ENCODE peak calls at places on chromosomes 12 and 14, in six cellular contexts. I, N, F, B, X and J are unnamed samples.

GRCh38 chr12:3670083-3670620 is 82.8 kb downstream of the CRACR2A start:
- DNase-seq in F (no peak), N (no peak), X (peak), I (no peak), B (peak), J (no peak)

GRCh38 chr12:53055471-53056266 is 5.8 kb downstream of the TNS2 start:
- DNase-seq in I (no peak), F (no peak), X (no peak), N (no peak), B (no peak), J (peak)

GRCh38 chr12:81668475-81668874 is 90.7 kb downstream of the PPFIA2 start:
- DNase-seq in B (peak), F (no peak), N (peak), X (peak), I (peak), J (no peak)

GRCh38 chr14:81423504-81423903 is 23.4 kb upstream of the STON2 start:
- DNase-seq in N (no peak), F (no peak), X (no peak), B (no peak), I (no peak), J (no peak)

GRCh38 chr12:105835505-105835904 is 303.2 kb downstream of the NUAK1 start:
- DNase-seq in F (no peak), N (no peak), B (no peak), I (no peak), X (no peak), J (no peak)

GRCh38 chr14:67999693-68000384 is 180.3 kb downstream of the RAD51B start:
- DNase-seq in I (peak), X (peak), F (no peak), N (peak), B (peak), J (no peak)

GRCh38 chr12:118017926-118018325 is 1.4 kb downstream of the RFC5 start:
- DNase-seq in B (peak), I (no peak), N (no peak), F (no peak), X (no peak), J (no peak)

GRCh38 chr14:103390605-103391004 is 5.4 kb downstream of the MARK3 start:
- DNase-seq in F (no peak), B (no peak), X (no peak), N (no peak), I (no peak), J (no peak)

GRCh38 chr14:68817513-68818212 is 24.8 kb upstream of the ZFP36L1 start:
- DNase-seq in B (no peak), N (no peak), I (no peak), X (no peak), F (no peak), J (peak)

GRCh38 chr12:71045781-71046180 is 112.0 kb downstream of the TSPAN8 start:
- DNase-seq in F (no peak), N (peak), X (no peak), B (peak), I (peak), J (no peak)

GRCh38 chr14:80077262-80077661 is 134.0 kb downstream of the DIO2 start:
- DNase-seq in I (peak), N (no peak), B (no peak), X (peak), F (no peak), J (no peak)

GRCh38 chr12:55637467-55637866 is 775 bp downstream of the OR10P1 start:
- DNase-seq in B (no peak), I (no peak), F (no peak), N (no peak), X (no peak), J (no peak)

GRCh38 chr12:122093098-122093883 is 14.7 kb downstream of the MLXIP start:
- DNase-seq in X (no peak), N (no peak), F (no peak), B (no peak), I (no peak), J (no peak)

GRCh38 chr14:21521526-21521925 is 4.6 kb downstream of the SALL2 start:
- DNase-seq in X (peak), B (no peak), F (no peak), I (peak), N (peak), J (no peak)

GRCh38 chr14:71155743-71156142 is 248.5 kb downstream of the PCNX1 start:
- DNase-seq in N (no peak), I (peak), X (no peak), B (no peak), F (no peak), J (no peak)

GRCh38 chr12:122201381-122201780 is 2.1 kb upstream of the B3GNT4 start:
- DNase-seq in I (no peak), X (no peak), N (no peak), B (no peak), F (no peak), J (no peak)

GRCh38 chr12:120842595-120842994 is 61.6 kb downstream of the SPPL3 start:
- DNase-seq in F (no peak), B (no peak), X (peak), I (no peak), N (no peak), J (no peak)

DNA sequence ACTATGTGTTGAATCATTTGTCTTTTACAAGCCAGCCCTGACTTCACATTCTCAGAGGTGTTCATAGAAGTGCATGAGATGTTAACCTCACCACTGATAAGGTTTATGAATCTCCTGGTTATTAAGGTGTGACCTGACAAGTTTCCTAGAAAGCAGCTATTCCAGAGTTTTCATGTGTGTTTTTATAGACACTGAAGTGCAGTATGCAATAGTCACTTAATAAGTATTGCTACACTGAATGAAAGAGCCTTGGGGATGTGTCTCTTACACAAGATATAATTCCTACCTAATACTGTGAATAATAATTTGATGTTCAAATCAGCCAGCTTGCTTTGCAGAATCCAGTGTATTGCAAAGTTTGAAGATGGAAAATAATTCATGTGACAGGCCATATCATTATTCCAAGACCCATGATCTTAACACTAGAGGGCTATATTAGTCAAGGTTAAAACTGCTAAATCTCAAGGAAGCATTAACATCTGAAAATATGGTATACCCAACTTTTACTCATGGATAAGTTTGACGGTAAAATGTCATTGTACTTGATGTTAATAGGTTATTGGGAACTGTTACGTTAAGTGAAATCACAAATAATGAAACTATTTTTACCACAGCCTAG is 13.0 kb downstream of the SLC25A3 start:
- DNase-seq in N (peak), I (no peak), X (no peak), F (no peak), B (peak), J (no peak)
- H3K4me3 ChIP-seq in N (no peak), I (no peak), X (no peak), F (no peak), B (no peak), J (no peak)

GRCh38 chr14:95471526-95472304 is 44.7 kb downstream of the SYNE3 start:
- DNase-seq in F (no peak), B (no peak), N (no peak), I (peak), X (no peak), J (no peak)

GRCh38 chr14:95474941-95475340 is 41.5 kb downstream of the SYNE3 start:
- DNase-seq in N (no peak), I (no peak), F (no peak), B (no peak), X (no peak), J (no peak)

GRCh38 chr14:95474486-95474885 is 42.0 kb downstream of the SYNE3 start:
- DNase-seq in F (no peak), X (no peak), N (no peak), B (no peak), I (no peak), J (no peak)

GRCh38 chr14:95470942-95471499 is 45.4 kb downstream of the SYNE3 start:
- DNase-seq in F (no peak), B (no peak), I (no peak), N (no peak), X (no peak), J (no peak)

GRCh38 chr14:95472819-95473251 is 43.6 kb downstream of the SYNE3 start:
- DNase-seq in N (no peak), X (no peak), F (no peak), I (peak), B (no peak), J (no peak)
- H3K4me3 ChIP-seq in N (no peak), X (no peak), F (no peak), I (no peak), B (no peak), J (no peak)

GRCh38 chr14:100058777-100059432 is 6.3 kb upstream of the EVL start:
- DNase-seq in X (no peak), B (no peak), N (no peak), F (no peak), I (no peak), J (no peak)

GRCh38 chr14:100060766-100061165 is 4.5 kb upstream of the EVL start:
- DNase-seq in F (no peak), B (no peak), N (no peak), I (no peak), X (no peak), J (no peak)

GRCh38 chr14:100056431-100056830 is 8.8 kb upstream of the EVL start:
- DNase-seq in N (no peak), F (no peak), X (no peak), I (no peak), B (no peak), J (no peak)

GRCh38 chr14:100056964-100057817 is 8.0 kb upstream of the EVL start:
- DNase-seq in B (peak), N (peak), X (peak), F (peak), I (peak), J (peak)

DNA sequence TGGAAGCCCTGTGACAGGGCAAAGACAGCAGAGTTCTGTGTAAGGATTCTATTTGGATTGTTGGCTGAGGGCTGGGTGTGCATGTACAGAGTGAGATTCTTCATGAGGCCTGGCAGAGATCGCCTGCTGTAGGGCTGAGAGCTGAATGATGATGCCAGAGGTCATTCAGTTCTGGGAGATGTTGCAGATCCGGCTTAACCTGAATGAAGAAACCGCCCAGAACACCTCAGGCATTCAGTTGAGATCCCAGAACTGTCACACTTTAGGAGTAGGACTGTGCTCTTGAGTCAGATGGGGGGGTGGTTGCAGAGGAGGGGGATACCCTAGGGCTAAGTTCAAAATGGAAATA is 5.8 kb upstream of the EVL start:
- DNase-seq in F (no peak), X (no peak), I (no peak), B (peak), N (no peak), J (no peak)
- H3K4me3 ChIP-seq in F (no peak), X (no peak), I (no peak), B (no peak), N (no peak), J (no peak)

DNA sequence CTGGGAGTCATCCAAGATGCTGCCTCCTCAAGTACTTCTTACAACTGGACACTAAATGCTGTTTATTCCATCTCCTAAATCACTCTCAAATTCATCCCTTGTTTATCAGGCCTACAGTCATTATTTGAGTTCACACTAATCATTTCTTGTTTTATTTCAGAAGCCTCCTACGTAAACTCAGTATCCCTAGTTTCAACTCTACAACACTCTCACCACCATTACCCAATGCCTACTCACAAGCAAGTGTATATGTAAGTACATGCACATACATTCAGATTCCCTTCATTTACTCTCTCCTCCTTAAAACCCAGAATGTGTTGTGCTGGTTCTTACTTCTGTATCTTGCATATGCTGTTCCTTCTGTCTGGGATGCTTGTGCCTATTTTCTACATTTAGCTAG is 43.0 kb downstream of the DDHD1 start:
- DNase-seq in B (no peak), N (no peak), F (no peak), I (no peak), X (no peak), J (no peak)
- H3K4me3 ChIP-seq in B (no peak), N (no peak), F (no peak), I (no peak), X (no peak), J (no peak)

GRCh38 chr12:88577537-88577936 is 2.7 kb downstream of the KITLG start:
- DNase-seq in X (no peak), F (no peak), B (peak), N (no peak), I (peak), J (no peak)

GRCh38 chr12:88579572-88579940 is 715 bp downstream of the KITLG start:
- DNase-seq in F (no peak), N (no peak), I (no peak), B (peak), X (no peak), J (peak)

GRCh38 chr12:88579941-88580871 is at the start of gene KITLG:
- DNase-seq in F (peak), I (peak), N (peak), X (peak), B (peak), J (peak)

GRCh38 chr12:88578821-88579518 is 1.3 kb downstream of the KITLG start:
- DNase-seq in N (no peak), I (no peak), X (no peak), B (peak), F (peak), J (peak)

DNA sequence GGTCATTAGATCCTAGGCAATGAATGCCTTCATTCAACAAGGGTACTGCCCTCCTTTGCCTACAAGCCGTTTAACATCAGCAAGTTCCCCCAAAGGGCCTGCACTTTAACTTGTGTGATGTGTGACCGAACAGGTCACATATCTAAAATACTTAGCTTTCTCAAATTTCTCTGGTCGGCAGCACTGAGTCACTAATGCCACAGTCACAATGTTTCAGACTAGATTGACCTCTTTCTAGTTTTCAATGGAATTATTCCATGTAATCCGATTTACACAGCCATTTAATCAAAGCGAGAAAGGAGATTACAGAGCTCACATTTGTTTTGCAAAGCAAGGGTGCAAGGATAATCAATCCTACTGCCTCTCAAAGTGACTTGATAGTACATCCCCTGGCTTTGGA is 2.0 kb downstream of the KITLG start:
- DNase-seq in B (no peak), N (no peak), X (no peak), I (no peak), F (no peak), J (no peak)
- H3K4me3 ChIP-seq in B (peak), N (peak), X (peak), I (peak), F (peak), J (peak)

GRCh38 chr12:130651188-130651587 is 64.9 kb downstream of the RIMBP2 start:
- DNase-seq in B (no peak), X (no peak), N (no peak), F (no peak), I (no peak), J (peak)

GRCh38 chr12:130649646-130650045 is 66.5 kb downstream of the RIMBP2 start:
- DNase-seq in F (no peak), N (no peak), B (no peak), X (no peak), I (no peak), J (no peak)

GRCh38 chr12:130650131-130650530 is 66.0 kb downstream of the RIMBP2 start:
- DNase-seq in F (no peak), I (no peak), X (no peak), N (no peak), B (no peak), J (peak)

GRCh38 chr12:130647814-130648213 is 68.3 kb downstream of the RIMBP2 start:
- DNase-seq in B (no peak), X (no peak), N (no peak), I (no peak), F (no peak), J (peak)

DNA sequence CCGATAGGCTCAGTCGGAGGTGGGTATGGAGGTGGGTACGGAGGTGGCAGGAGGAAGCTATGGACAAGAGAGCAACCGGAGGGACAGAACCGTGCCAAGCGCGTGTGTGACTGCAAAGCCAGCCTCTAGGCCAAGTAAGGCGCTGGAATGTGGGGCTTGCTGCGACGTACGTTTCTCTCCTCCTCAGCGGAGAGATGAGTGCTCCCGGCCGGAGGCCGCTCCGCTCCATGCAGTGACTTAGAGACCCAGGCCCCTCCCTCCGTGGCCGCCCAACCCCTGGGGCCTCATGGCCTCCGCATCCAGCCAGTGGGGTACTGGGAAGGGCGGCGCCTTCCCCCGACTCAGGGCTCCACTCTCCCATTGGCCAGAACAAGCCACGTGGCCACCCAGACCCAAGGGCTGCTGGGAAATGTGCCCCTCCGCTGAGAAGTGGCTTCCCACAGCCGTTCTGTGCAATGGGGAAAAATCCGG is 67.0 kb downstream of the RIMBP2 start:
- DNase-seq in B (no peak), N (no peak), I (no peak), F (no peak), X (no peak), J (peak)
- H3K4me3 ChIP-seq in B (no peak), N (no peak), I (no peak), F (no peak), X (no peak), J (no peak)

DNA sequence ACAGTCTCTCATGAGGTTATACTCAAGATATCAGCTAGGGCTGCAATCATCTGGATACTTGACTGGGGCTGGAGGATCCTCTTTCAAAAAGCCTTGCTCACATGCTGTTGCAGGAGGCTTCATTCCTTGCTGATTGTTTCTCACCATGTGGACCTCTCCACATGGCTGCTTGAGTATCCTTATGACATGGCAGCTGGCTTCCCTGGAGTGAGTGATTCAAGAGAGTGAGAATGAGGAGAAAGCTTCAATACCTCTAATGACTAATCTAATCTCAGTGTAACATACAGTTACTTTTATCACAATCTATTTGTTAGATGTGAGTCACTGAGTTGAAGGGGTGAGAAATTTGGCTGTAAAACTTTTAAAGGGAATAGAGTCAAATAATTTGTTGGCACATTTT is 14.4 kb upstream of the SDR39U1 start:
- DNase-seq in I (no peak), N (no peak), F (no peak), X (no peak), B (peak), J (no peak)
- H3K4me3 ChIP-seq in I (no peak), N (no peak), F (no peak), X (no peak), B (no peak), J (no peak)

GRCh38 chr14:45252356-45253069 is 489 bp downstream of the MIS18BP1 start:
- DNase-seq in F (peak), X (peak), I (no peak), N (no peak), B (peak), J (no peak)

GRCh38 chr14:45253070-45253753 is at the start of gene MIS18BP1:
- DNase-seq in X (peak), I (peak), F (peak), N (peak), B (peak), J (peak)

GRCh38 chr14:45249847-45250575 is 3.0 kb downstream of the MIS18BP1 start:
- DNase-seq in F (no peak), X (peak), B (peak), I (peak), N (peak), J (no peak)

GRCh38 chr14:45253754-45254300 is 825 bp upstream of the MIS18BP1 start:
- DNase-seq in F (peak), B (peak), I (peak), X (peak), N (no peak), J (no peak)

DNA sequence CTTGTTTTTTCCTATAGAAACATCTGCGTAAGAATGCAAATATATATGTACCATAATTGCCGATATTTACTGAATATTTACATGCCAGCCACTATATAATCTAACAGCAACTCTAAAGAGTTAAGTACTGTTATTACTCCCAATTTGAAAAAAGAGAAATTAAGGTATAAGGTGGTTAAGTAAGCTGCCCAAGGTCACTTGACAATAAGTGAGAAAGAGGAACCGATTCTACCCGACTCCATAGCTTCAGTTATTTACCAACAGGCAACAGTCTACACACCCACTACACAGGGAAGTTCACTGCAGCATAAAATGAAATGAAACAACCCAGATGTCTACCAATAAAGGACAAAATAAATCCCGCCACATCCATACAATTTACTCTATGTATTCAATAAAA is 1.1 kb downstream of the MIS18BP1 start:
- DNase-seq in N (peak), F (no peak), X (peak), I (peak), B (peak), J (no peak)
- H3K4me3 ChIP-seq in N (peak), F (peak), X (peak), I (peak), B (peak), J (peak)

GRCh38 chr12:76260390-76260748 is 87.8 kb downstream of the BBS10 start:
- DNase-seq in X (peak), F (no peak), B (peak), I (peak), N (peak), J (no peak)
- H3K4me3 ChIP-seq in X (no peak), F (no peak), B (no peak), I (no peak), N (peak), J (no peak)